ENCODE peak calls at places on chromosome 13, in five cellular contexts. E is left ventricle myocardium inferior, Q is tibial artery, J is upper lobe of right lung, I is AG09309. A is an unnamed sample.

GRCh38 chr13:39493966-39494365 is 109.0 kb downstream of the LHFPL6 start:
- DNase-seq in I (no peak), E (no peak), Q (no peak), J (no peak), A (no peak)

GRCh38 chr13:83992566-83993358 is 110.5 kb upstream of the SLITRK1 start:
- DNase-seq in E (no peak), J (no peak), I (no peak), Q (no peak), A (no peak)

GRCh38 chr13:111623170-111623569 is 302.7 kb downstream of the TEX29 start:
- DNase-seq in E (no peak), J (no peak), Q (no peak), I (no peak), A (no peak)

GRCh38 chr13:40132249-40132648 is 476.8 kb downstream of the COG6 start:
- DNase-seq in J (no peak), Q (no peak), E (no peak), I (no peak), A (no peak)

GRCh38 chr13:21901326-21901725 is 230.5 kb downstream of the FGF9 start:
- DNase-seq in Q (no peak), E (no peak), I (no peak), J (no peak), A (no peak)

GRCh38 chr13:25171517-25172302 is at the start of gene AMER2:
- DNase-seq in Q (no peak), E (peak), J (no peak), I (no peak), A (no peak)

GRCh38 chr13:37443538-37443937 is 155.0 kb downstream of the POSTN start:
- DNase-seq in J (no peak), E (no peak), I (peak), Q (no peak), A (no peak)

GRCh38 chr13:45406421-45406820 is 11.8 kb downstream of the SLC25A30 start:
- DNase-seq in Q (no peak), J (no peak), I (no peak), E (no peak), A (no peak)

GRCh38 chr13:113950451-113951245 is 23.2 kb downstream of the C13orf46 start:
- DNase-seq in Q (no peak), E (no peak), J (no peak), I (no peak), A (peak)

GRCh38 chr13:99178636-99179035 is 22.0 kb upstream of the UBAC2 start:
- DNase-seq in J (no peak), I (no peak), E (peak), Q (no peak), A (no peak)

GRCh38 chr13:45082964-45083363 is 37.3 kb upstream of the GTF2F2 start:
- DNase-seq in Q (no peak), J (no peak), E (no peak), I (peak), A (no peak)

GRCh38 chr13:101572456-101572855 is 120.0 kb downstream of the ITGBL1 start:
- DNase-seq in I (no peak), Q (no peak), E (no peak), J (no peak), A (no peak)

DNA sequence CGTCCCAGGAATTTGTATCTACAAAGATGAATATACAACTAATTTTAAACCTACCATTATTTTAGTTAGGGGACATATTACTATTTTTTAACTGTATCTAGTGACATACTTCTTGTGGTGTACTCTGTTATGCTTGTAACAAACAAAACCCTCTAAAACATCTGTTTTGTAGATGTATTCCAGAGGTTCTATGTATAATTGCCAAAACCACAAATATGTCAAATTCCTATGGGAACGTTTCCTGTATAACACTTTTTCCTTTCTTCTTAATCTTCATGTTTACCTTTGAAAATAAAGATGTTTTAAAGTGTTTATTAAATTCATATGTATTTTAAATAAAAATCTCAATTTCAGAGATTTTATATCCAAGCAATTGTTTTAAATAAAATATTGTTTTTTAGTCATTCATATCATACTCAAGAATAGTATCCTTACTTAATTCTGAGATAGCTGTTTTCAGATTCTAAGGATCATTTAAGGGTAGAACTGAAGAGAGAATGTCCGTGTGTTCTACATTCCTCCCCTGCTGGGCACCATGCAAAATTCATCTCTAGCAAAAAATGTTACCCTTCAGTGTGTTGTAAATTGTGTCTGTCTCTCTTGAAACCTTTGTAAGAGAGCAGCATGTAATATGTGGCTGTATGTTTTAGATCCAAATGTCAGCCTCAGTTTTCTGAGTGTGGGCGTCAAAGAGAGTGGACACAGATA is 1327.7 kb downstream of the EFNB2 start:
- DNase-seq in E (no peak), Q (no peak), I (no peak), J (no peak), A (no peak)
- TF ChIP-seq CTCF in E (no peak), Q (no peak), I (no peak), J (no peak), A (peak)

GRCh38 chr13:50805805-50806204 is 37.7 kb downstream of the DLEU7 start:
- DNase-seq in E (no peak), J (no peak), I (no peak), Q (no peak), A (no peak)
- TF ChIP-seq CTCF in E (peak), J (no peak), I (peak), Q (no peak), A (peak)

GRCh38 chr13:94950303-94950702 is 238.0 kb upstream of the SOX21 start:
- DNase-seq in I (no peak), Q (no peak), E (no peak), J (no peak), A (no peak)
- TF ChIP-seq CTCF in I (peak), Q (no peak), E (no peak), J (peak), A (peak)

GRCh38 chr13:30652746-30653145 is 35.0 kb downstream of the USPL1 start:
- DNase-seq in Q (no peak), E (no peak), J (no peak), I (no peak), A (no peak)

GRCh38 chr13:30645629-30646028 is 27.9 kb downstream of the USPL1 start:
- DNase-seq in I (no peak), E (no peak), Q (no peak), J (no peak), A (no peak)

GRCh38 chr13:30648522-30649012 is 30.8 kb downstream of the USPL1 start:
- DNase-seq in Q (no peak), J (no peak), E (no peak), I (no peak), A (no peak)

GRCh38 chr13:30647420-30647819 is 29.7 kb downstream of the USPL1 start:
- DNase-seq in J (no peak), E (no peak), I (no peak), Q (no peak), A (no peak)

DNA sequence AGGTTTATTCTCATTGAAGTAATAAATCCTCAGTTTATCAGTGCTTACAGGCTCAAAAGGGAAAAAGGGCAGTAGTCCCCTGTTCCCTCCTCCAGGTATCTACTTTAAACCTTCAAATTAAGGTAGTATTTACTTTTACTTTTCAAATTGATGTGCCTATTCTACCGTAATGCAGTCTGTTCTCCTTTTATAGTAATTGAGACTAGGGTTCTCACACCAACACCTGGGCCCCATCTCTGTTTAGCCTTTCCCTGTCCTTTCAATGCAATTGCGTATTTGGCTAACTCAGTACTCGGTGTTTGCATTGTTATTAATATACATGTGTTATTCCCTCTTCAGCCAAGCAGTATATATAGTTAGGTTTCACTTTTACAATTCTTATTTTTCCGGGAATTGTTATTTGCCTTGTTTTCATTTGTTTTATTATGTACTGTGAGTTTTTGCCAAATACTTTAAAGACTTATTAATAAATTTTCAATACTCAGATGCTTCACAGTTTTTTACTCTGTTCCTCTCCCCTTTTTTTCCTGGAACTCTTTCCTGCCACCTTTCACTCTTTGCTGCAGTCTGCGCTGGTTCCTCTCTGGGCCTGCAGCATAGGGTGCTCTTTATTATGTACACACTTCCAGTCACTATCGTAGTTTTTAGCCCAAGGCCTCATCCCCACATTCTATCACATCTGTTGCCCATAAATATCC is 30.3 kb downstream of the USPL1 start:
- DNase-seq in E (no peak), J (no peak), I (no peak), Q (no peak), A (no peak)
- TF ChIP-seq CTCF in E (no peak), J (no peak), I (no peak), Q (no peak), A (no peak)

A was measured in chondrocyte.